ENCODE peak calls at places on chromosome 14, in six cellular contexts. A is GM06990, T is NCI-H524, S is heart left ventricle, Y is AG08395, H is midbrain. Z is an unnamed sample.

GRCh38 chr14:89386214-89386886 is 30.7 kb downstream of the FOXN3 start:
- DNase-seq in A (peak; percentile 57), T (peak; percentile 98), S (no peak), Y (peak; percentile 28), H (no peak), Z (no peak)

GRCh38 chr14:29527286-29527685 is 400.4 kb downstream of the PRKD1 start:
- DNase-seq in A (no peak), T (no peak), S (no peak), Y (no peak), H (no peak), Z (no peak)

GRCh38 chr14:67579636-67580035 is 20.4 kb downstream of the PIGH start:
- DNase-seq in A (no peak), T (no peak), S (no peak), Y (no peak), H (no peak), Z (no peak)

GRCh38 chr14:76267322-76268012 is 108.5 kb upstream of the ESRRB start:
- DNase-seq in A (no peak), T (peak; percentile 73), S (peak; percentile 71), Y (peak; percentile 81), H (peak; percentile 65), Z (no peak)

GRCh38 chr14:21405097-21405496 is 21.3 kb upstream of the SUPT16H start:
- DNase-seq in A (no peak), T (no peak), S (no peak), Y (no peak), H (no peak), Z (no peak)

GRCh38 chr14:93764211-93764659 is 24.1 kb downstream of the PRIMA1 start:
- DNase-seq in A (no peak), T (no peak), S (peak; percentile 58), Y (no peak), H (no peak), Z (no peak)

GRCh38 chr14:81618695-81619094 is 85.0 kb upstream of the SEL1L start:
- DNase-seq in A (no peak), T (no peak), S (no peak), Y (no peak), H (no peak), Z (no peak)

GRCh38 chr14:100609331-100609870 is 22.2 kb upstream of the BEGAIN start:
- DNase-seq in A (no peak), T (no peak), S (no peak), Y (no peak), H (no peak), Z (no peak)

GRCh38 chr14:57403521-57403864 is 13.1 kb downstream of the NAA30 start:
- DNase-seq in A (no peak), T (no peak), S (no peak), Y (no peak), H (no peak), Z (no peak)

Z was measured in naive thymus-derived CD4-positive, alpha-beta T cell.